ENCODE peak calls at places on chromosomes 16 and 17, in six cellular contexts. V is effector memory CD4-positive, alpha-beta T cell; K is IMR-90; M is OCI-LY7; W is right atrium auricular region; I is Karpas-422. H is an unnamed sample.
A peak's percentile ranks its signal among the peaks of the same experiment; 100 is the strongest.

GRCh38 chr17:40065041-40065770 is 2.4 kb downstream of the THRA start:
- DNase-seq in V (no peak), K (peak; percentile 58), M (no peak), W (no peak), I (peak; percentile 39), H (no peak)

GRCh38 chr16:16028311-16028999 is 79.0 kb downstream of the ABCC1 start:
- DNase-seq in V (no peak), K (no peak), M (no peak), W (no peak), I (no peak), H (no peak)

GRCh38 chr16:79599256-79599836 is 1.2 kb downstream of the MAF start:
- DNase-seq in V (peak; percentile 15), K (no peak), M (no peak), W (no peak), I (no peak), H (peak; percentile 1)

GRCh38 chr17:60545465-60546191 is 19.6 kb upstream of the APPBP2 start:
- DNase-seq in V (no peak), K (no peak), M (no peak), W (no peak), I (no peak), H (no peak)

GRCh38 chr16:58043571-58044155 is 18.1 kb downstream of the MMP15 start:
- DNase-seq in V (no peak), K (no peak), M (no peak), W (no peak), I (no peak), H (no peak)

GRCh38 chr17:81460856-81461460 is 51.6 kb downstream of the ACTG1 start:
- DNase-seq in V (no peak), K (no peak), M (no peak), W (no peak), I (no peak), H (no peak)

GRCh38 chr17:66008680-66009079 is 183.3 kb downstream of the CEP112 start:
- DNase-seq in V (no peak), K (no peak), M (no peak), W (no peak), I (no peak), H (no peak)

GRCh38 chr17:68301438-68301959 is 10.2 kb downstream of the ARSG start:
- DNase-seq in V (no peak), K (no peak), M (no peak), W (no peak), I (no peak), H (no peak)

GRCh38 chr16:50295541-50296132 is 29.3 kb downstream of the ADCY7 start:
- DNase-seq in V (no peak), K (no peak), M (no peak), W (no peak), I (no peak), H (no peak)

GRCh38 chr17:82371333-82372062 is at the start of gene UTS2R:
- DNase-seq in V (no peak), K (no peak), M (no peak), W (no peak), I (no peak), H (peak; percentile 28)

GRCh38 chr17:7218774-7219173 is 862 bp downstream of the DLG4 start:
- DNase-seq in V (no peak), K (no peak), M (no peak), W (no peak), I (no peak), H (no peak)

GRCh38 chr17:73546770-73547345 is 97.4 kb downstream of the SDK2 start:
- DNase-seq in V (no peak), K (no peak), M (peak; percentile 95), W (no peak), I (peak; percentile 83), H (peak; percentile 30)

GRCh38 chr16:84766978-84767773 is 52.6 kb upstream of the CRISPLD2 start:
- DNase-seq in V (no peak), K (no peak), M (no peak), W (no peak), I (no peak), H (no peak)

GRCh38 chr16:3950343-3951193 is 70.1 kb upstream of the CREBBP start:
- DNase-seq in V (no peak), K (peak; percentile 99), M (no peak), W (peak; percentile 95), I (no peak), H (no peak)

GRCh38 chr17:69997332-69997731 is 77.7 kb upstream of the KCNJ16 start:
- DNase-seq in V (no peak), K (peak; percentile 73), M (no peak), W (no peak), I (no peak), H (no peak)

GRCh38 chr17:68378202-68379149 is 78.8 kb downstream of the WIPI1 start:
- DNase-seq in V (no peak), K (peak; percentile 94), M (no peak), W (peak; percentile 99), I (no peak), H (no peak)

GRCh38 chr17:17354560-17355357 is 51.6 kb downstream of the NT5M start:
- DNase-seq in V (peak; percentile 39), K (peak; percentile 60), M (peak; percentile 83), W (peak; percentile 79), I (peak; percentile 90), H (peak; percentile 75)

GRCh38 chr17:17353625-17354484 is 50.7 kb downstream of the NT5M start:
- DNase-seq in V (no peak), K (no peak), M (no peak), W (no peak), I (no peak), H (no peak)

GRCh38 chr17:17351356-17351891 is 48.3 kb downstream of the NT5M start:
- DNase-seq in V (no peak), K (no peak), M (no peak), W (no peak), I (no peak), H (no peak)

GRCh38 chr17:17351901-17352781 is 49.0 kb downstream of the NT5M start:
- DNase-seq in V (no peak), K (peak; percentile 48), M (no peak), W (peak; percentile 84), I (no peak), H (no peak)

DNA sequence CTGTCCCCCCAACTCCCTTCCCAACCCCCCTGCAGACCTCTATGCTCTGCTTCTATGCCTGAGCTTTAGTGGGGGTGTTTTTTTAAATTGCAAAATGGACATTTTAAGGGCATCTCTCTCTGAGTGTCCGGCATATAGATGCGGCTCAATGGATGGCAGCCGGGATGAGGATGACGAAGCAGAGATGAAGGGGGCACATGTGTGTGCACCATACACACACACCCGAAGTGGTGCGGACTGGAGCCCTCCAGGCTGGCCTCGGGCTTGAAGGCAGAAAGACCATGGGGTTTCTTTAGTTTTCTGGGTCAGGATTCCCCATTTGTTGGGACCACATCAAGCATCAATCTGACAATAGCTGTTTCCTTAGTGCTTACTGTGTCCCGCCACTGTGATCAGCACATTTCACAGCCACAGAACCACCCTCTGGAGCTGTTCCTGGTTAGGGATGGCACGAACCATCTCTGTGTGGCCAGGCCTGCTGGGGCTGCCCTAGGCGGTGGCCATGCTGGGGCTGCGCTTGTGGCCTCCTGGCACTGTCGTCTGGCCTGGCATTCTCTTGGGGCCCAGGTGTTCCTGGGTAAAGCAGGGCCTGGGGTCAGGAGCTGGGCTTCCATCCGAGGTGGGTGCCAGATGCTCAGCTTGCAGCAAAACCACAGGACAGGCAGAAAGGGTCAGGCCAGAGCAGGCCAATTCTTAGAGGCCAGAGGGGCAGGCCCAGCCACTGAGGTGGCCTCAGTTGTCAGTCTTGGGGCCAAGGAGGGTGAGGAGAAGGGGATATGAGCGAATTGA is 49.9 kb downstream of the NT5M start:
- DNase-seq in V (no peak), K (no peak), M (no peak), W (no peak), I (no peak), H (no peak)
- H3K4me1 ChIP-seq in V (peaks cover 5% of the 10 kb centered on the region), K (peaks cover 5% of the 10 kb centered on the region), M (no peaks in the 10 kb centered on the region), W (no peaks in the 10 kb centered on the region), I (peaks cover 3% of the 10 kb centered on the region), H (no peaks in the 10 kb centered on the region)

DNA sequence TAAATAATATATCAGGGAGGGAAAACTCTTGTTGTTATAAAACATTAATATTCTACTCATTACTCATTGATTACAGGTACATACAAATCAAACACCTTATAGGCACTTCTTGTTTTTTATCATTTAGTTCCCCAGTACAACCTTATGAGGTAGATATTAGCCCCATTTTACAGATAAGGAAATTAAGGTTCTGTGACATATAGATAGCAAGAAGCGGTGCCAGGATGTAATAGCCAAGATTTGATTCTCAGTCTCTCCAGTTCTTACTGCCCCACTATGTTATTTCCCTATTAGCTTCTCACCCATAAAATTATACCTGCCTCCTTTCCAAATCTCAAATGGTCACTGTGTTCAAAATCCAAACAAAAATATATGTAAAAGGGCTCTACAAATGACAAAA is 36.9 kb downstream of the CMTM3 start:
- DNase-seq in V (no peak), K (no peak), M (no peak), W (no peak), I (no peak), H (no peak)
- H3K4me1 ChIP-seq in V (no peaks in the 10 kb centered on the region), K (peaks cover 2% of the 10 kb centered on the region), M (no peaks in the 10 kb centered on the region), W (no peaks in the 10 kb centered on the region), I (no peaks in the 10 kb centered on the region), H (no peaks in the 10 kb centered on the region)

DNA sequence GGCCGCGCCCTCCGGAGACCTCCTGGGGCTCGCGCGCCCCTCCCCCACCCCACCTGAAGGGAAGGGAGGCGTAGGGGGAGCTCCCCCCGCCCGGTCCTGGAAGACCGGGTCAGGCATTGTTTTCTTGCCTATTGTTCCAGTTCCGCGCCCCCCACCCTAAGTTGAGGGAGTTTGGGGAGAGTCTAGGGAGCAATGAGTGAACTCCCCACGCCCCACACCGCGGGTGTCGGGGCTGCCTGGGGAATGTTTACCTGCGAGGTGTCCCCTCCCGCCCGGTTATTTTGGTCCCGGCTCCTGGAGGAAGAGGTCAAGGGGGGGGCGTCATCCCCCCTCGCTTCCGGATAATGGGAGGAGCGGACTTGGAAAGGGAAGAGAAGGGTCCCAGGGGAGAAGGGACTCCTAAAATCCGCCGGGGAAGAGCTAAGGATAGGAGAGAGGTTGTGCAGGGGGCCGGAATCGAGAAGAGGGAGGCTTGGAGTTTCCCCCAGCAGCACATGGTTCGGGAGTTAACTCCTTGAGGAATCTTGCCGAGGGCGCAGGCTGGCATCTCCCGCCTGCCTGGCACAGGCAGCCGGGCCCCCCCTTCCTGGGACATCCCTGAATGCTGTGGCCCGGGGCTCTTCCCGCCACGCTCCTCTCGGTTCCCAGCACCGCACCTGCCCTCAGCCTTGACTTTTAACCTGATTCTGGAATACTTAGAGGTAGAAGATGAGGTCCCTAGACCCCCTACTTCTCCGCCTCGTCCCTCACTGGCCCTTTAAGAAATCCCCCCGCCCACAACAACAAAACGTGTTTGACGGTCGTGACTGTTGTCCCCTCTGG is 941 bp downstream of the MLLT6 start:
- DNase-seq in V (peak; percentile 17), K (no peak), M (peak; percentile 22), W (peak; percentile 66), I (peak; percentile 66), H (peak; percentile 41)
- H3K4me1 ChIP-seq in V (peaks cover 31% of the 10 kb centered on the region), K (peaks cover 17% of the 10 kb centered on the region), M (peaks cover 28% of the 10 kb centered on the region), W (no peaks in the 10 kb centered on the region), I (peaks cover 49% of the 10 kb centered on the region), H (peaks cover 60% of the 10 kb centered on the region)

DNA sequence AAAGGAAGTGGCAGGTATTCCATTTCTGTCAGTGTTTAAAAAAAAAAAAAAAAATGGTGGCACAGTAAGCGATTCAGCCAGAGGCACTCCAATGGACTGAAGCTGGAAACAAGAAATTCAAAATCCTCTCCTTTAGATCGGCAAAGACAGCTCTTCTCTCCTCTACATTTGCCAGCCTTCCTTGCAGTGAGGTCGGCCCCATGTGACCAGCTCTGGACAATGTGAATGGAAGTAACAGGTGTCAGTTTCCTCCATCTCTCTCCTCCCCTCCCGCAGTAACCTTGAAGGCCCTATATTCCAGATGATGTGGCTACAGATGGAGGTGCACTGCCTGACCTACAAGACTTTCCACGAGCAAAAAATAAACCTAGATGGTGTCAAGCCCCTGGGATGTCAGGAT is 15.0 kb downstream of the CUEDC1 start:
- DNase-seq in V (no peak), K (no peak), M (no peak), W (no peak), I (no peak), H (no peak)
- H3K4me1 ChIP-seq in V (no peaks in the 10 kb centered on the region), K (peaks cover 28% of the 10 kb centered on the region), M (peaks cover 31% of the 10 kb centered on the region), W (no peaks in the 10 kb centered on the region), I (peaks cover 36% of the 10 kb centered on the region), H (no peaks in the 10 kb centered on the region)